ENCODE peak calls at places on chromosomes 11 and 22, in six cellular contexts. Z, T, H, W, X and U are unnamed samples.

GRCh38 chr22:38006906-38007305 is 22.6 kb upstream of the SOX10 start:
- DNase-seq in X (no peak), Z (no peak), W (no peak), T (no peak), H (no peak), U (no peak)

GRCh38 chr11:121451178-121451981 is 734 bp upstream of the SORL1 start:
- DNase-seq in W (no peak), Z (no peak), T (no peak), H (no peak), X (peak; percentile 69), U (no peak)

GRCh38 chr22:39984006-39984405 is 10.7 kb upstream of the FAM83F start:
- DNase-seq in Z (no peak), T (no peak), H (no peak), W (no peak), X (no peak), U (no peak)

GRCh38 chr11:8265681-8266241 is 2.1 kb upstream of the LMO1 start:
- DNase-seq in X (no peak), Z (no peak), H (peak; percentile 12), W (no peak), T (no peak), U (no peak)

GRCh38 chr11:63866211-63866610 is 27.3 kb downstream of the MARK2 start:
- DNase-seq in W (no peak), Z (no peak), T (no peak), X (peak; percentile 80), H (peak; percentile 47), U (peak; percentile 84)

GRCh38 chr22:28146401-28147304 is 227.6 kb upstream of the PITPNB start:
- DNase-seq in Z (no peak), T (peak; percentile 19), H (no peak), X (no peak), W (no peak), U (no peak)

GRCh38 chr11:38582151-38582550 is 1984.1 kb upstream of the RAG2 start:
- DNase-seq in T (no peak), W (no peak), X (no peak), Z (no peak), H (no peak), U (no peak)

GRCh38 chr22:43305806-43306205 is 37.4 kb downstream of the SCUBE1 start:
- DNase-seq in Z (no peak), X (no peak), W (no peak), T (no peak), H (no peak), U (no peak)

GRCh38 chr11:71155846-71156245 is 96.5 kb downstream of the SHANK2 start:
- DNase-seq in H (no peak), Z (no peak), W (no peak), X (no peak), T (no peak), U (no peak)

GRCh38 chr11:92740251-92740650 is 229.2 kb upstream of the MTNR1B start:
- DNase-seq in H (no peak), Z (no peak), W (no peak), T (no peak), X (no peak), U (no peak)

GRCh38 chr11:84922212-84922805 is 704.8 kb downstream of the DLG2 start:
- DNase-seq in T (no peak), W (no peak), X (no peak), Z (no peak), H (no peak), U (no peak)

GRCh38 chr11:121464352-121464946 is 11.7 kb upstream of the SORL1-AS1 start:
- DNase-seq in X (peak; percentile 65), H (no peak), Z (no peak), T (peak; percentile 92), W (no peak), U (peak; percentile 58)

GRCh38 chr22:48564995-48565394 is 1262.7 kb downstream of the BRD1 start:
- DNase-seq in T (no peak), Z (no peak), W (no peak), X (no peak), H (no peak), U (no peak)

GRCh38 chr11:74941492-74941891 is 7.4 kb downstream of the XRRA1 start:
- DNase-seq in X (no peak), T (no peak), Z (no peak), H (no peak), W (no peak), U (no peak)

GRCh38 chr11:20112291-20113146 is 47.8 kb downstream of the DBX1 start:
- DNase-seq in X (peak; percentile 68), Z (no peak), T (peak; percentile 71), W (peak; percentile 85), H (peak; percentile 84), U (no peak)

GRCh38 chr11:15830730-15831443 is 525.5 kb downstream of the SOX6 start:
- DNase-seq in H (no peak), Z (no peak), W (no peak), X (no peak), T (no peak), U (no peak)

GRCh38 chr11:64553554-64554201 is 37.3 kb upstream of the SLC22A12 start:
- DNase-seq in T (peak; percentile 43), H (peak; percentile 63), Z (peak; percentile 71), W (no peak), X (peak; percentile 43), U (peak; percentile 75)

GRCh38 chr22:46710842-46711241 is 27.2 kb downstream of the CERK start:
- DNase-seq in T (no peak), X (no peak), W (no peak), Z (no peak), H (no peak), U (no peak)

GRCh38 chr22:47163481-47163875 is 401.0 kb downstream of the TBC1D22A start:
- DNase-seq in Z (no peak), W (no peak), H (no peak), T (no peak), X (no peak), U (no peak)

GRCh38 chr11:74684661-74685060 is 46.6 kb downstream of the CHRDL2 start:
- DNase-seq in W (no peak), Z (no peak), X (no peak), H (no peak), T (no peak), U (no peak)

GRCh38 chr11:6636480-6636879 is 17.3 kb upstream of the TPP1 start:
- DNase-seq in Z (no peak), T (no peak), X (no peak), H (no peak), W (no peak), U (no peak)

GRCh38 chr11:118217575-118217974 is 7.2 kb downstream of the JAML start:
- DNase-seq in H (no peak), W (no peak), T (no peak), X (no peak), Z (no peak), U (no peak)

GRCh38 chr11:92765965-92766371 is 203.5 kb upstream of the MTNR1B start:
- DNase-seq in T (peak; percentile 53), W (no peak), X (no peak), H (no peak), Z (no peak), U (no peak)

GRCh38 chr11:131737357-131737756 is 366.9 kb downstream of the NTM start:
- DNase-seq in W (no peak), H (no peak), Z (no peak), T (no peak), X (no peak), U (no peak)

GRCh38 chr11:9574806-9575530 is 1.5 kb downstream of the WEE1 start:
- DNase-seq in T (peak; percentile 64), W (no peak), H (peak; percentile 76), Z (no peak), X (peak; percentile 75), U (no peak)

GRCh38 chr11:116234989-116235567 is 537.7 kb downstream of the BUD13 start:
- DNase-seq in H (no peak), W (no peak), X (no peak), T (no peak), Z (no peak), U (no peak)

GRCh38 chr11:116230453-116230852 is 542.3 kb downstream of the BUD13 start:
- DNase-seq in T (no peak), W (no peak), X (no peak), Z (no peak), H (no peak), U (no peak)

GRCh38 chr11:116231540-116231939 is 541.2 kb downstream of the BUD13 start:
- DNase-seq in Z (no peak), H (no peak), W (no peak), T (no peak), X (no peak), U (no peak)

GRCh38 chr11:116233581-116233980 is 539.2 kb downstream of the BUD13 start:
- DNase-seq in T (no peak), H (no peak), X (no peak), Z (no peak), W (no peak), U (no peak)

GRCh38 chr11:116232364-116232801 is 540.4 kb downstream of the BUD13 start:
- DNase-seq in Z (no peak), H (no peak), X (no peak), W (no peak), T (peak; percentile 60), U (no peak)
- TF ChIP-seq CTCF in Z (no peak), H (no peak), X (no peak), W (no peak), T (no peak), U (no peak)

GRCh38 chr11:45730014-45730413 is 64.6 kb upstream of the CHST1 start:
- DNase-seq in X (no peak), H (no peak), T (no peak), W (no peak), Z (no peak), U (no peak)

GRCh38 chr11:45736424-45736823 is 68.5 kb upstream of the SLC35C1 start:
- DNase-seq in Z (no peak), X (peak; percentile 65), W (no peak), H (no peak), T (no peak), U (no peak)

GRCh38 chr11:45737056-45737455 is 67.9 kb upstream of the SLC35C1 start:
- DNase-seq in W (no peak), Z (no peak), H (no peak), X (no peak), T (no peak), U (no peak)

GRCh38 chr11:45732343-45732742 is 66.9 kb upstream of the CHST1 start:
- DNase-seq in T (no peak), Z (no peak), H (no peak), W (no peak), X (no peak), U (no peak)
- TF ChIP-seq CTCF in T (no peak), Z (no peak), H (no peak), W (no peak), X (no peak), U (no peak)

DNA sequence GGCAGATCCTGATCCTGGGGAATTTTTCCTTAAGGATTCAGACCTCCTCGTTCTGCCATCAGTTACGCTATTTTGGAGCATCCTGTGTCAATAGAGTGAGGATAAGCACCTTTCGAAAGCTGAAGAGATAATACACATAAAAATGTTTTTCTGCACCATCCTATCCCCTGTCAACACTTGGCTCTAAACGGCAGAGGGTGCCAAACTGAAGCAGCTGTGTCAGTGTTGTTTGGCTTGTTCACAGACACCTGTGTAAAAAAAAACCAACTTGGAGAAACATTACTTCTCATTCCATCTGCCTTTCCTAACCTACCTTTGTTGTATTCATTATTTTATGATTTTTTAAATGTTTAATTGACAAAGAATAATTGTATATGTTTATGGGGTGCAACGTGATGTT is 417.0 kb upstream of the DDI1 start:
- DNase-seq in X (no peak), Z (no peak), W (no peak), T (no peak), H (peak; percentile 13), U (no peak)
- TF ChIP-seq CTCF in X (no peak), Z (no peak), W (no peak), T (peak; percentile 38), H (no peak), U (peak; percentile 20)

GRCh38 chr11:40421187-40421586 is 1038.3 kb downstream of the LRRC4C start:
- DNase-seq in W (no peak), Z (no peak), X (no peak), H (no peak), T (no peak), U (no peak)

GRCh38 chr11:40425168-40425567 is 1034.3 kb downstream of the LRRC4C start:
- DNase-seq in X (no peak), T (no peak), W (no peak), H (no peak), Z (no peak), U (no peak)
- TF ChIP-seq CTCF in X (no peak), T (peak; percentile 5), W (no peak), H (no peak), Z (no peak), U (no peak)